ENCODE peak calls at places on chromosomes 3 and 15, in nine cellular contexts. B is esophagus muscularis mucosa, R is spleen, A is Panc1, X is HepG2, C is sigmoid colon, M is HCT116, Q is breast epithelium, J is K562. E is an unnamed sample.

GRCh38 chr3:12708584-12709192 is 44.8 kb upstream of the RAF1 start:
- DNase-seq in X (no peak), R (no peak), Q (peak; percentile 59), C (no peak), J (peak; percentile 34), A (no peak), M (no peak), B (no peak), E (peak; percentile 34)

GRCh38 chr15:86183765-86184491 is 104.3 kb downstream of the AGBL1 start:
- DNase-seq in Q (no peak), M (no peak), R (no peak), C (no peak), J (no peak), B (no peak), A (no peak), X (no peak), E (no peak)

GRCh38 chr15:98866503-98866902 is 141.1 kb downstream of the PGPEP1L start:
- DNase-seq in B (no peak), C (no peak), A (no peak), Q (no peak), J (no peak), M (no peak), X (no peak), R (no peak), E (no peak)

GRCh38 chr3:193573403-193573802 is 18.7 kb upstream of the ATP13A4 start:
- DNase-seq in R (no peak), B (peak; percentile 37), Q (no peak), A (no peak), C (no peak), J (no peak), X (no peak), M (no peak), E (no peak)

GRCh38 chr3:167913218-167913902 is 177.8 kb downstream of the SERPINI1 start:
- DNase-seq in Q (no peak), J (no peak), M (peak; percentile 31), R (no peak), C (no peak), B (no peak), X (no peak), A (no peak), E (no peak)

GRCh38 chr3:66133050-66133757 is 87.6 kb upstream of the SLC25A26 start:
- DNase-seq in A (no peak), R (no peak), X (peak; percentile 16), C (no peak), Q (no peak), M (no peak), J (no peak), B (no peak), E (no peak)

GRCh38 chr3:30124435-30125390 is 481.7 kb upstream of the TGFBR2 start:
- DNase-seq in B (no peak), A (no peak), J (no peak), Q (no peak), R (no peak), X (no peak), C (no peak), M (no peak), E (no peak)

GRCh38 chr3:167030059-167030458 is 350.0 kb downstream of the ZBBX start:
- DNase-seq in C (no peak), R (no peak), J (no peak), A (no peak), X (no peak), M (no peak), Q (no peak), B (no peak), E (no peak)

GRCh38 chr3:49399467-49399866 is 12.3 kb downstream of the RHOA start:
- DNase-seq in R (no peak), X (no peak), A (no peak), J (peak; percentile 53), C (peak; percentile 2), Q (no peak), B (no peak), M (no peak), E (no peak)

GRCh38 chr3:109382573-109382972 is 45.2 kb upstream of the DPPA4 start:
- DNase-seq in J (no peak), A (no peak), B (no peak), C (no peak), M (no peak), R (no peak), X (no peak), Q (no peak), E (no peak)

GRCh38 chr3:133371676-133372075 is 28.2 kb upstream of the BFSP2 start:
- DNase-seq in R (no peak), A (no peak), C (no peak), B (peak; percentile 82), Q (no peak), M (no peak), J (no peak), X (no peak), E (no peak)

GRCh38 chr3:18098960-18099587 is 326.1 kb downstream of the SATB1 start:
- DNase-seq in C (no peak), Q (no peak), A (peak; percentile 42), B (no peak), M (peak; percentile 99), R (no peak), J (peak; percentile 14), X (no peak), E (no peak)

GRCh38 chr3:42745776-42746454 is 27.1 kb downstream of the CCDC13 start:
- DNase-seq in A (no peak), B (no peak), M (no peak), X (no peak), C (no peak), J (no peak), Q (no peak), R (no peak), E (no peak)

GRCh38 chr15:90062023-90062728 is 40.1 kb downstream of the IDH2 start:
- DNase-seq in Q (peak; percentile 77), M (no peak), C (no peak), R (no peak), X (no peak), J (peak; percentile 93), B (no peak), A (no peak), E (peak; percentile 83)

GRCh38 chr3:139520028-139520737 is 19.4 kb downstream of the RBP1 start:
- DNase-seq in Q (no peak), X (no peak), M (peak; percentile 69), A (no peak), R (no peak), C (no peak), J (peak; percentile 84), B (peak; percentile 84), E (no peak)

GRCh38 chr3:60240558-60240957 is 1010.7 kb downstream of the FHIT start:
- DNase-seq in A (no peak), B (no peak), J (no peak), Q (no peak), M (no peak), X (no peak), C (no peak), R (no peak), E (no peak)

DNA sequence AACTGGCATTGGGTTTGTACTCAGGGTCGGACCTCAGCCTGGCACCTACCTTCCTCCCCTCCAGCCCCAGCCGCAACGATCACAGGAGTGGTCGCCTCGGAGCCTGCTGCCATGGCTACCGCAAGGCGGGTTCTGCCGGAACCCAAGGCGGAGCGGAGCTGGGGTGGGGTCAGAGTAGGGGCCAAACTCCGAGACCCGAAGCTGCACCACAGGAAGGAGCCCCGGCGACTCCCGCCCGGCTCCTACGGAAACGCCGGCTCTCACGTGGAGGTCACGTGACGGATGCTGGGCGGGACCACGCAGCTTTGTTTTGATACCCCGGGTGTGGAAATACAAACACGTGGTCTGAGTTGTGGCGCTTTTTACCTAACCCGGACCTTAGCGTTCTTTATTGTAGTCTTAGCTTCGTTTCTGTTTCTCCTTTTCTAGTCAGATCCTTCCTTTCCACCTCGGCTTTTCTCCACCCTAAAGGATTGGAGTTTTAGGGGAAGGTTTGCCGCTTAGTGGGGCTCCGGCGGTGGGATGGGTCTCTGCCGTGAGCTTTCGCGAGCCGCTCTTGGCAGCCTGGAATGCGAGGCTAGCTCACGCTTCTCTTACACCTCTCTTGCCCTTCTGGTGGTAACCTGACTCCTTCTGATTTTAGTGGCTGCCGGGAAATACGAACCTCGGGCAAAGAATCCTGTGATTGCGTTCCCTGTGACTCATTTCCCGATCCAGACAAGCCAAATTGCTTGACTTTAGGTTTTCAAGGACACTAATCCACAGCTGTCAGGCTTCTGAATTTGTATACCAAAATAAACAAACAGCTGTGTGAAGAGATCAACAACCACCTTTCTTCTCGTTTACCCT is at the start of gene HSPBAP1:
- DNase-seq in R (peak; percentile 98), Q (peak; percentile 90), A (peak; percentile 72), M (peak; percentile 87), X (peak; percentile 84), J (peak; percentile 90), C (peak; percentile 96), B (peak; percentile 99), E (peak; percentile 93)
- TF ChIP-seq POLR2AphosphoS5 in R (peak; percentile 93), Q (peak; percentile 88), A (peak; percentile 92), M (peak; percentile 56), X (peak; percentile 36), J (no peak), C (peak; percentile 64), B (peak; percentile 81), E (peak; percentile 39)

GRCh38 chr3:98763076-98763475 is at the start of gene ST3GAL6:
- DNase-seq in B (no peak), R (peak; percentile 76), X (no peak), Q (no peak), M (no peak), A (no peak), J (no peak), C (peak; percentile 68), E (no peak)
- TF ChIP-seq POLR2AphosphoS5 in B (peak; percentile 20), R (no peak), X (no peak), Q (peak; percentile 18), M (no peak), A (no peak), J (no peak), C (no peak), E (no peak)

GRCh38 chr3:10737785-10738184 is 78.2 kb upstream of the SLC6A11 start:
- DNase-seq in M (no peak), R (no peak), X (no peak), A (no peak), Q (no peak), C (no peak), J (no peak), B (no peak), E (no peak)

GRCh38 chr3:10742031-10742671 is 73.9 kb upstream of the SLC6A11 start:
- DNase-seq in J (no peak), M (no peak), C (no peak), B (no peak), A (no peak), X (no peak), Q (no peak), R (no peak), E (no peak)

GRCh38 chr3:10740954-10741353 is 75.1 kb upstream of the SLC6A11 start:
- DNase-seq in J (no peak), B (no peak), A (no peak), R (no peak), M (no peak), X (no peak), Q (no peak), C (no peak), E (no peak)

GRCh38 chr3:10743366-10744097 is 72.5 kb upstream of the SLC6A11 start:
- DNase-seq in B (no peak), R (no peak), C (no peak), A (no peak), M (no peak), J (no peak), X (no peak), Q (no peak), E (no peak)

GRCh38 chr3:10738688-10739372 is 77.2 kb upstream of the SLC6A11 start:
- DNase-seq in J (peak; percentile 82), Q (peak; percentile 82), R (peak; percentile 88), X (peak; percentile 38), A (peak; percentile 30), B (peak; percentile 95), M (peak; percentile 43), C (peak; percentile 80), E (peak; percentile 71)
- TF ChIP-seq POLR2AphosphoS5 in J (no peak), Q (no peak), R (no peak), X (no peak), A (no peak), B (no peak), M (no peak), C (no peak), E (no peak)

GRCh38 chr15:74958320-74958907 is 1.8 kb upstream of the RPP25 start:
- DNase-seq in B (no peak), A (no peak), M (no peak), J (no peak), Q (peak; percentile 64), C (peak; percentile 78), R (peak; percentile 80), X (peak; percentile 68), E (peak; percentile 81)
- TF ChIP-seq POLR2AphosphoS5 in B (peak; percentile 30), A (peak; percentile 65), M (peak; percentile 53), J (no peak), Q (no peak), C (peak; percentile 30), R (peak; percentile 47), X (no peak), E (peak; percentile 76)